ENCODE peak calls at places on chromosome 15, in five cellular contexts. One of them, this sample, is unnamed.
A peak's percentile ranks its signal among the peaks of the same experiment; 100 is the strongest.

GRCh38 chr15:96122077-96123027 is 208.1 kb upstream of the NR2F2 start:
- DNase-seq in T-helper 2 cell: no peak
- DNase-seq in NCI-H1092 treated with DMSO at 0.1 percent for 48 hours: no peak
- DNase-seq in HTR-8/SVneo: no peak
- DNase-seq in RWPE2: no peak
- DNase-seq in this sample: peak; percentile 15

GRCh38 chr15:88623061-88623460 is 1.9 kb downstream of the AEN start:
- DNase-seq in NCI-H1092 treated with DMSO at 0.1 percent for 48 hours: no peak
- DNase-seq in T-helper 2 cell: no peak
- DNase-seq in RWPE2: peak; percentile 96
- DNase-seq in HTR-8/SVneo: peak; percentile 74
- DNase-seq in this sample: no peak

GRCh38 chr15:63491116-63491817 is 13.1 kb upstream of the USP3 start:
- DNase-seq in T-helper 2 cell: no peak
- DNase-seq in NCI-H1092 treated with DMSO at 0.1 percent for 48 hours: peak; percentile 85
- DNase-seq in RWPE2: no peak
- DNase-seq in HTR-8/SVneo: no peak
- DNase-seq in this sample: no peak

GRCh38 chr15:51380999-51381806 is 39.7 kb downstream of the GLDN start:
- DNase-seq in RWPE2: no peak
- DNase-seq in T-helper 2 cell: no peak
- DNase-seq in NCI-H1092 treated with DMSO at 0.1 percent for 48 hours: peak; percentile 49
- DNase-seq in HTR-8/SVneo: peak; percentile 60
- DNase-seq in this sample: no peak

GRCh38 chr15:93210995-93211394 is 122.0 kb upstream of the RGMA start:
- DNase-seq in NCI-H1092 treated with DMSO at 0.1 percent for 48 hours: no peak
- DNase-seq in HTR-8/SVneo: no peak
- DNase-seq in T-helper 2 cell: no peak
- DNase-seq in RWPE2: peak; percentile 81
- DNase-seq in this sample: no peak

GRCh38 chr15:56758770-56759449 is 25.6 kb upstream of the ZNF280D start:
- DNase-seq in NCI-H1092 treated with DMSO at 0.1 percent for 48 hours: no peak
- DNase-seq in HTR-8/SVneo: peak; percentile 38
- DNase-seq in RWPE2: no peak
- DNase-seq in T-helper 2 cell: no peak
- DNase-seq in this sample: peak; percentile 63

GRCh38 chr15:83843511-83843910 is 189.6 kb downstream of the ADAMTSL3 start:
- DNase-seq in HTR-8/SVneo: no peak
- DNase-seq in RWPE2: no peak
- DNase-seq in NCI-H1092 treated with DMSO at 0.1 percent for 48 hours: no peak
- DNase-seq in T-helper 2 cell: no peak
- DNase-seq in this sample: peak; percentile 2

GRCh38 chr15:52493968-52494367 is 34.7 kb downstream of the MYO5A start:
- DNase-seq in HTR-8/SVneo: peak; percentile 9
- DNase-seq in T-helper 2 cell: no peak
- DNase-seq in NCI-H1092 treated with DMSO at 0.1 percent for 48 hours: no peak
- DNase-seq in RWPE2: no peak
- DNase-seq in this sample: no peak

GRCh38 chr15:67613708-67614107 is 71.2 kb downstream of the MAP2K5 start:
- DNase-seq in T-helper 2 cell: no peak
- DNase-seq in RWPE2: no peak
- DNase-seq in NCI-H1092 treated with DMSO at 0.1 percent for 48 hours: no peak
- DNase-seq in HTR-8/SVneo: no peak
- DNase-seq in this sample: no peak

GRCh38 chr15:58264068-58264971 is 126.1 kb downstream of the AQP9 start:
- DNase-seq in NCI-H1092 treated with DMSO at 0.1 percent for 48 hours: no peak
- DNase-seq in T-helper 2 cell: no peak
- DNase-seq in HTR-8/SVneo: no peak
- DNase-seq in RWPE2: no peak
- DNase-seq in this sample: no peak

GRCh38 chr15:62802612-62803011 is 239.9 kb upstream of the TPM1 start:
- DNase-seq in T-helper 2 cell: no peak
- DNase-seq in NCI-H1092 treated with DMSO at 0.1 percent for 48 hours: no peak
- DNase-seq in RWPE2: no peak
- DNase-seq in HTR-8/SVneo: no peak
- DNase-seq in this sample: no peak

GRCh38 chr15:76239786-76240185 is 71.5 kb downstream of the ETFA start:
- DNase-seq in HTR-8/SVneo: no peak
- DNase-seq in RWPE2: no peak
- DNase-seq in NCI-H1092 treated with DMSO at 0.1 percent for 48 hours: no peak
- DNase-seq in T-helper 2 cell: no peak
- DNase-seq in this sample: no peak

GRCh38 chr15:76151599-76151974 is 91.8 kb downstream of the TMEM266 start:
- DNase-seq in RWPE2: no peak
- DNase-seq in NCI-H1092 treated with DMSO at 0.1 percent for 48 hours: no peak
- DNase-seq in T-helper 2 cell: no peak
- DNase-seq in HTR-8/SVneo: no peak
- DNase-seq in this sample: no peak

GRCh38 chr15:67048281-67049279 is 16.8 kb upstream of the SMAD3 start:
- DNase-seq in NCI-H1092 treated with DMSO at 0.1 percent for 48 hours: no peak
- DNase-seq in HTR-8/SVneo: no peak
- DNase-seq in T-helper 2 cell: no peak
- DNase-seq in RWPE2: peak; percentile 92
- DNase-seq in this sample: peak; percentile 80

GRCh38 chr15:59862191-59863155 is 141.6 kb upstream of the FOXB1 start:
- DNase-seq in NCI-H1092 treated with DMSO at 0.1 percent for 48 hours: no peak
- DNase-seq in RWPE2: no peak
- DNase-seq in HTR-8/SVneo: no peak
- DNase-seq in T-helper 2 cell: no peak
- DNase-seq in this sample: no peak

GRCh38 chr15:36359286-36359685 is 220.1 kb upstream of the CDIN1 start:
- DNase-seq in RWPE2: no peak
- DNase-seq in T-helper 2 cell: no peak
- DNase-seq in HTR-8/SVneo: no peak
- DNase-seq in NCI-H1092 treated with DMSO at 0.1 percent for 48 hours: no peak
- DNase-seq in this sample: no peak

GRCh38 chr15:43517354-43518072 is at the start of gene MAP1A:
- DNase-seq in NCI-H1092 treated with DMSO at 0.1 percent for 48 hours: peak; percentile 48
- DNase-seq in HTR-8/SVneo: no peak
- DNase-seq in RWPE2: no peak
- DNase-seq in T-helper 2 cell: no peak
- DNase-seq in this sample: no peak

GRCh38 chr15:28118531-28118930 is 19.4 kb upstream of the OCA2 start:
- DNase-seq in HTR-8/SVneo: no peak
- DNase-seq in RWPE2: peak; percentile 45
- DNase-seq in NCI-H1092 treated with DMSO at 0.1 percent for 48 hours: no peak
- DNase-seq in T-helper 2 cell: no peak
- DNase-seq in this sample: no peak

GRCh38 chr15:46331546-46331945 is 696.7 kb downstream of the SQOR start:
- DNase-seq in NCI-H1092 treated with DMSO at 0.1 percent for 48 hours: no peak
- DNase-seq in T-helper 2 cell: no peak
- DNase-seq in HTR-8/SVneo: no peak
- DNase-seq in RWPE2: no peak
- DNase-seq in this sample: no peak

GRCh38 chr15:101070502-101071273 is 151.5 kb downstream of the LRRK1 start:
- DNase-seq in NCI-H1092 treated with DMSO at 0.1 percent for 48 hours: no peak
- DNase-seq in HTR-8/SVneo: peak; percentile 57
- DNase-seq in T-helper 2 cell: no peak
- DNase-seq in RWPE2: peak; percentile 52
- DNase-seq in this sample: peak; percentile 87

GRCh38 chr15:90054618-90055097 is 47.6 kb downstream of the IDH2 start:
- DNase-seq in RWPE2: no peak
- DNase-seq in HTR-8/SVneo: no peak
- DNase-seq in NCI-H1092 treated with DMSO at 0.1 percent for 48 hours: peak; percentile 67
- DNase-seq in T-helper 2 cell: no peak
- DNase-seq in this sample: no peak

GRCh38 chr15:71083349-71083748 is 31.9 kb upstream of the THSD4 start:
- DNase-seq in HTR-8/SVneo: no peak
- DNase-seq in RWPE2: no peak
- DNase-seq in NCI-H1092 treated with DMSO at 0.1 percent for 48 hours: no peak
- DNase-seq in T-helper 2 cell: no peak
- DNase-seq in this sample: no peak

GRCh38 chr15:89401636-89402252 is 67.1 kb upstream of the POLG start:
- DNase-seq in NCI-H1092 treated with DMSO at 0.1 percent for 48 hours: no peak
- DNase-seq in HTR-8/SVneo: peak; percentile 45
- DNase-seq in RWPE2: no peak
- DNase-seq in T-helper 2 cell: no peak
- DNase-seq in this sample: no peak

GRCh38 chr15:60835974-60836373 is 357.0 kb upstream of the ICE2 start:
- DNase-seq in HTR-8/SVneo: no peak
- DNase-seq in T-helper 2 cell: no peak
- DNase-seq in NCI-H1092 treated with DMSO at 0.1 percent for 48 hours: no peak
- DNase-seq in RWPE2: no peak
- DNase-seq in this sample: peak; percentile 80

GRCh38 chr15:86333819-86334218 is 254.1 kb downstream of the AGBL1 start:
- DNase-seq in T-helper 2 cell: no peak
- DNase-seq in NCI-H1092 treated with DMSO at 0.1 percent for 48 hours: no peak
- DNase-seq in RWPE2: no peak
- DNase-seq in HTR-8/SVneo: no peak
- DNase-seq in this sample: no peak

GRCh38 chr15:26323564-26323963 is 449.3 kb downstream of the GABRB3 start:
- DNase-seq in HTR-8/SVneo: no peak
- DNase-seq in RWPE2: no peak
- DNase-seq in T-helper 2 cell: no peak
- DNase-seq in NCI-H1092 treated with DMSO at 0.1 percent for 48 hours: no peak
- DNase-seq in this sample: no peak

GRCh38 chr15:77251662-77252061 is 168.2 kb downstream of the PEAK1 start:
- DNase-seq in T-helper 2 cell: no peak
- DNase-seq in HTR-8/SVneo: no peak
- DNase-seq in RWPE2: no peak
- DNase-seq in NCI-H1092 treated with DMSO at 0.1 percent for 48 hours: no peak
- DNase-seq in this sample: no peak

GRCh38 chr15:78873796-78874761 is 1.4 kb downstream of the MORF4L1 start:
- DNase-seq in T-helper 2 cell: peak; percentile 46
- DNase-seq in NCI-H1092 treated with DMSO at 0.1 percent for 48 hours: no peak
- DNase-seq in RWPE2: no peak
- DNase-seq in HTR-8/SVneo: no peak
- DNase-seq in this sample: no peak

GRCh38 chr15:100918690-100919480 is at the start of gene LRRK1:
- DNase-seq in RWPE2: peak; percentile 73
- DNase-seq in HTR-8/SVneo: peak; percentile 50
- DNase-seq in NCI-H1092 treated with DMSO at 0.1 percent for 48 hours: no peak
- DNase-seq in T-helper 2 cell: no peak
- DNase-seq in this sample: peak; percentile 21

GRCh38 chr15:62482715-62483429 is 317.8 kb upstream of the C2CD4B start:
- DNase-seq in HTR-8/SVneo: peak; percentile 50
- DNase-seq in T-helper 2 cell: no peak
- DNase-seq in NCI-H1092 treated with DMSO at 0.1 percent for 48 hours: no peak
- DNase-seq in RWPE2: no peak
- DNase-seq in this sample: peak; percentile 57

GRCh38 chr15:41276821-41277220 is 45.8 kb downstream of the CHP1 start:
- DNase-seq in NCI-H1092 treated with DMSO at 0.1 percent for 48 hours: no peak
- DNase-seq in RWPE2: no peak
- DNase-seq in T-helper 2 cell: no peak
- DNase-seq in HTR-8/SVneo: no peak
- DNase-seq in this sample: no peak

GRCh38 chr15:40108061-40108854 is 421 bp downstream of the BMF start:
- DNase-seq in HTR-8/SVneo: no peak
- DNase-seq in NCI-H1092 treated with DMSO at 0.1 percent for 48 hours: no peak
- DNase-seq in RWPE2: no peak
- DNase-seq in T-helper 2 cell: no peak
- DNase-seq in this sample: no peak

GRCh38 chr15:85743392-85744045 is 51.2 kb downstream of the KLHL25 start:
- DNase-seq in T-helper 2 cell: no peak
- DNase-seq in RWPE2: peak; percentile 49
- DNase-seq in NCI-H1092 treated with DMSO at 0.1 percent for 48 hours: peak; percentile 1
- DNase-seq in HTR-8/SVneo: no peak
- DNase-seq in this sample: no peak

GRCh38 chr15:35540885-35541284 is 5.1 kb downstream of the DPH6 start:
- DNase-seq in NCI-H1092 treated with DMSO at 0.1 percent for 48 hours: no peak
- DNase-seq in T-helper 2 cell: no peak
- DNase-seq in HTR-8/SVneo: no peak
- DNase-seq in RWPE2: no peak
- DNase-seq in this sample: no peak

GRCh38 chr15:39153718-39154117 is 427.2 kb upstream of the THBS1 start:
- DNase-seq in T-helper 2 cell: no peak
- DNase-seq in NCI-H1092 treated with DMSO at 0.1 percent for 48 hours: peak; percentile 6
- DNase-seq in HTR-8/SVneo: no peak
- DNase-seq in RWPE2: no peak
- DNase-seq in this sample: no peak

This sample was measured in GM04503.